ENCODE peak calls at places on chromosome 19, in four cellular contexts. One of them, this sample, is unnamed.
A peak's percentile ranks its signal among the peaks of the same experiment; 100 is the strongest.

GRCh38 chr19:56314018-56314583 is 538 bp downstream of the ZSCAN5A start:
- DNase-seq in A549: peak; percentile 28
- DNase-seq in HepG2: peak; percentile 67
- DNase-seq in K562: no peak
- DNase-seq in this sample: peak; percentile 45

GRCh38 chr19:45508931-45509691 is 1.8 kb downstream of the VASP start:
- DNase-seq in A549: peak; percentile 92
- DNase-seq in HepG2: peak; percentile 63
- DNase-seq in K562: peak; percentile 86
- DNase-seq in this sample: peak; percentile 74

GRCh38 chr19:52946322-52947310 is 16.1 kb downstream of the ZNF816 start:
- DNase-seq in A549: no peak
- DNase-seq in HepG2: no peak
- DNase-seq in K562: peak; percentile 12
- DNase-seq in this sample: peak; percentile 99

GRCh38 chr19:30635026-30635985 is 263.1 kb downstream of the ZNF536 start:
- DNase-seq in A549: no peak
- DNase-seq in HepG2: no peak
- DNase-seq in K562: no peak
- DNase-seq in this sample: no peak

GRCh38 chr19:48509467-48510194 is 2.0 kb downstream of the LMTK3 start:
- DNase-seq in A549: no peak
- DNase-seq in HepG2: no peak
- DNase-seq in K562: no peak
- DNase-seq in this sample: no peak

GRCh38 chr19:19171821-19172532 is 1.9 kb upstream of the MEF2B start:
- DNase-seq in A549: no peak
- DNase-seq in HepG2: peak; percentile 62
- DNase-seq in K562: peak; percentile 71
- DNase-seq in this sample: peak; percentile 52

GRCh38 chr19:40217027-40217810 is 965 bp downstream of the TTC9B start:
- DNase-seq in A549: peak; percentile 77
- DNase-seq in HepG2: no peak
- DNase-seq in K562: peak; percentile 80
- DNase-seq in this sample: peak; percentile 82

GRCh38 chr19:29022599-29022998 is 190.4 kb downstream of the UQCRFS1 start:
- DNase-seq in A549: no peak
- DNase-seq in HepG2: no peak
- DNase-seq in K562: no peak
- DNase-seq in this sample: no peak

GRCh38 chr19:55624109-55625003 is at the start of gene ZNF784:
- DNase-seq in A549: peak; percentile 89
- DNase-seq in HepG2: peak; percentile 82
- DNase-seq in K562: peak; percentile 95
- DNase-seq in this sample: peak; percentile 92

GRCh38 chr19:30498707-30499106 is 126.5 kb downstream of the ZNF536 start:
- DNase-seq in A549: no peak
- DNase-seq in HepG2: no peak
- DNase-seq in K562: peak; percentile 9
- DNase-seq in this sample: peak; percentile 81

DNA sequence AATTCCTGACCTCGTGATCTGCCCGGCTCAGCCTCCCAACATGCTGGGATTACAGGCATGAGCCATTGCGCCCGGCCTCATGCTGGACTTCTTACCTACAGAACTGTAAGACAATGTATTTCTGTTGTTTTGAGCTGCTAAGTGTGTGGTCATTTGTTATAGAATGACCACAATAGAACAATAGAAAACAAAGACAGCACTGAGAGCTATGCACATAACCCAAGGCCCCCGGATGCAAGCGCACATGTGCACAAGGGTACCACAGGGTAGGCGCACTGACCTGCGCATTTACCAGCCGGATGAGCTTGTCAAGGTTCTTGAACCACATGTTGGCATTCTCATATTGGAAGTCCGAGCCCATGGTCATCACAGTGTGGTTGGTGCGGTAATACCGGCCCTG is 5.6 kb downstream of the MAN2B1 start:
- DNase-seq in A549: no peak
- DNase-seq in HepG2: no peak
- DNase-seq in K562: no peak
- DNase-seq in this sample: no peak
- TF ChIP-seq ESRRA in A549: no peak
- TF ChIP-seq ESRRA in HepG2: no peak
- TF ChIP-seq ESRRA in K562: no peak
- TF ChIP-seq ESRRA in this sample: no peak

GRCh38 chr19:31676271-31677004 is 327.2 kb upstream of the TSHZ3 start:
- DNase-seq in A549: peak; percentile 49
- DNase-seq in HepG2: no peak
- DNase-seq in K562: peak; percentile 20
- DNase-seq in this sample: peak; percentile 42
- TF ChIP-seq CTCF in A549: no peak
- TF ChIP-seq CTCF in HepG2: peak; percentile 52
- TF ChIP-seq CTCF in K562: peak; percentile 30
- TF ChIP-seq CTCF in this sample: no peak

GRCh38 chr19:6767357-6768235 is at the start of gene SH2D3A:
- DNase-seq in A549: peak; percentile 77
- DNase-seq in HepG2: peak; percentile 65
- DNase-seq in K562: peak; percentile 95
- DNase-seq in this sample: peak; percentile 97
- TF ChIP-seq ESRRA in A549: no peak
- TF ChIP-seq ESRRA in HepG2: no peak
- TF ChIP-seq ESRRA in K562: no peak
- TF ChIP-seq ESRRA in this sample: no peak

DNA sequence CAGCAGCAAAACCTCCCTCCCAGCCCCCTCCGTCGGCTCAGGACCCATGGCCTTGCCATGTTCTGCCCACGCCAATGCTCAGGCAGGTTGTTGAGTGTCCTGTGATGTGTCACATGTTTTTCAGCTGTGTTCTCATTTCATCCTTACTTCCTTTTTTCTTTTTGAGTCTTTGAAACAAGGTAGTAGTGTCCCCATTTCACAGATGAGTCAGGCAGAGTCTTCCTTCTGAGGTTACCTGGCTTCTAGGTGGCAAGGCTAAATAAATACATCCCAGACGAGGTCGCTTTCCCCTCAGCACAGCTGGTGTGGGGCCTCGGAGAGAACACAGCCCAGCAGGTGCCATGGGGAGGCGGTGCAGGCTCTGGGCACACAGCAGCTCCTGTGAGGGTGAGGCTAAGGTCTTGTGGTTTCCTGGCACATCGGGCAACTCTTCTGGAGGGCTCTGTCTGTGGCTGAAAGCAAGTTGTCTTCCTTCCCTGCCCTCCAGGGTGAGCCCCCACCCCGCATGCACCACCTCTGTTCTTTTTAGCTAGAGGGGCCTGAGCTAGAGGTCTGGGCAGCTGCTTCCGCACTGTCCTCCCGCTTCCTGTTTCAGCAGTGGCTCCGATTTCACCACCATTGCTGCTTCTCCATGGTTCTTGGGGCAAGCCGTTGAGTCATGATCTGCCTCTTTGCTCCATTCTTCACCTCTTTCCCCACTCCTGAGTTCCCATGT is 15.1 kb downstream of the PRAM1 start:
- DNase-seq in A549: no peak
- DNase-seq in HepG2: no peak
- DNase-seq in K562: no peak
- DNase-seq in this sample: no peak
- TF ChIP-seq CTCF in A549: no peak
- TF ChIP-seq CTCF in HepG2: no peak
- TF ChIP-seq CTCF in K562: no peak
- TF ChIP-seq CTCF in this sample: no peak

GRCh38 chr19:46634045-46634655 is 1.9 kb downstream of the GNG8 start:
- DNase-seq in A549: peak; percentile 97
- DNase-seq in HepG2: no peak
- DNase-seq in K562: peak; percentile 94
- DNase-seq in this sample: peak; percentile 98

GRCh38 chr19:46637224-46637623 is 1.2 kb upstream of the GNG8 start:
- DNase-seq in A549: no peak
- DNase-seq in HepG2: no peak
- DNase-seq in K562: no peak
- DNase-seq in this sample: no peak

GRCh38 chr19:46635920-46636761 is at the start of gene GNG8:
- DNase-seq in A549: no peak
- DNase-seq in HepG2: no peak
- DNase-seq in K562: peak; percentile 66
- DNase-seq in this sample: peak; percentile 51

GRCh38 chr19:46633130-46633529 is 2.9 kb downstream of the GNG8 start:
- DNase-seq in A549: no peak
- DNase-seq in HepG2: no peak
- DNase-seq in K562: peak; percentile 39
- DNase-seq in this sample: no peak

GRCh38 chr19:46634656-46635218 is 1.3 kb downstream of the GNG8 start:
- DNase-seq in A549: no peak
- DNase-seq in HepG2: no peak
- DNase-seq in K562: no peak
- DNase-seq in this sample: peak; percentile 41
- TF ChIP-seq ESRRA in A549: no peak
- TF ChIP-seq ESRRA in HepG2: no peak
- TF ChIP-seq ESRRA in K562: no peak
- TF ChIP-seq ESRRA in this sample: no peak

GRCh38 chr19:32357720-32358119 is 12.3 kb downstream of the ZNF507 start:
- DNase-seq in A549: peak; percentile 61
- DNase-seq in HepG2: no peak
- DNase-seq in K562: no peak
- DNase-seq in this sample: no peak
- TF ChIP-seq CTCF in A549: peak; percentile 70
- TF ChIP-seq CTCF in HepG2: peak; percentile 12
- TF ChIP-seq CTCF in K562: no peak
- TF ChIP-seq CTCF in this sample: no peak

GRCh38 chr19:11481777-11482383 is 1.0 kb upstream of the ELAVL3 start:
- DNase-seq in A549: peak; percentile 76
- DNase-seq in HepG2: peak; percentile 52
- DNase-seq in K562: peak; percentile 91
- DNase-seq in this sample: peak; percentile 85
- TF ChIP-seq ESRRA in A549: no peak
- TF ChIP-seq ESRRA in HepG2: no peak
- TF ChIP-seq ESRRA in K562: no peak
- TF ChIP-seq ESRRA in this sample: no peak

DNA sequence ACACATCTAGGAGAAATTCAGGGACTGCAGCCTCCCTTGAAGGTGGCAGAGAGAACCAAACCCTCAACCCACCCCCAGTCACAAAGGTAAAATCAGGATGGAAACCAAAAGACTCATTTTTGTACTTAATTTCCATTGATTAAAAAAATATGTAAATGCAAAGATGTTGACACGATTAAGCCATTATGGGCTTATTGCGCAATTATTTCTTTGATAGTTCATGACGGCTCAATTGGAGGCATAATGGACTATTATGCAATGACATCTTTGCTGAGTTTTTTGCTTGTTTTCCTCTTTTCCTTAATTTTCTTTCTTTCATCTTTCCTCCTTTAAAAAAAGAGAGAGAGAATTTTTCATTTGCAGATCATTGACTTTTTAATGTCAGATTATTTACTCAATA is 482.2 kb upstream of the TSHZ3 start:
- DNase-seq in A549: no peak
- DNase-seq in HepG2: no peak
- DNase-seq in K562: no peak
- DNase-seq in this sample: no peak
- TF ChIP-seq CTCF in A549: no peak
- TF ChIP-seq CTCF in HepG2: no peak
- TF ChIP-seq CTCF in K562: no peak
- TF ChIP-seq CTCF in this sample: no peak

GRCh38 chr19:16265890-16266585 is 58.6 kb upstream of the KLF2 start:
- DNase-seq in A549: no peak
- DNase-seq in HepG2: no peak
- DNase-seq in K562: no peak
- DNase-seq in this sample: no peak
- TF ChIP-seq ESRRA in A549: no peak
- TF ChIP-seq ESRRA in HepG2: no peak
- TF ChIP-seq ESRRA in K562: no peak
- TF ChIP-seq ESRRA in this sample: no peak

GRCh38 chr19:51329411-51329810 is 12.5 kb downstream of the VSIG10L start:
- DNase-seq in A549: no peak
- DNase-seq in HepG2: no peak
- DNase-seq in K562: no peak
- DNase-seq in this sample: no peak

GRCh38 chr19:51330366-51330765 is 11.6 kb downstream of the VSIG10L start:
- DNase-seq in A549: no peak
- DNase-seq in HepG2: no peak
- DNase-seq in K562: no peak
- DNase-seq in this sample: no peak

GRCh38 chr19:51325161-51325979 is 13.9 kb downstream of the IGLON5 start:
- DNase-seq in A549: no peak
- DNase-seq in HepG2: no peak
- DNase-seq in K562: no peak
- DNase-seq in this sample: no peak

GRCh38 chr19:51326216-51327065 is 15.0 kb downstream of the IGLON5 start:
- DNase-seq in A549: no peak
- DNase-seq in HepG2: no peak
- DNase-seq in K562: peak; percentile 32
- DNase-seq in this sample: no peak

GRCh38 chr19:51327066-51327985 is 14.6 kb downstream of the VSIG10L start:
- DNase-seq in A549: peak; percentile 88
- DNase-seq in HepG2: peak; percentile 59
- DNase-seq in K562: peak; percentile 86
- DNase-seq in this sample: peak; percentile 79
- TF ChIP-seq CTCF in A549: peak; percentile 39
- TF ChIP-seq CTCF in HepG2: peak; percentile 67
- TF ChIP-seq CTCF in K562: peak; percentile 64
- TF ChIP-seq CTCF in this sample: no peak